ENCODE peak calls at places on chromosomes 2 and 18, in six cellular contexts. One of them, this sample, is unnamed. For H3K27me3, the result is how much of the 10 kb centered on the place peaks cover.

GRCh38 chr2:225056330-225057073 is 14.2 kb upstream of the DOCK10 start:
- DNase-seq in dorsolateral prefrontal cortex: no peak
- DNase-seq in CD8-positive, alpha-beta memory T cell: no peak
- DNase-seq in BE2C: no peak
- DNase-seq in Peyer's patch: no peak
- DNase-seq in upper lobe of right lung: no peak
- DNase-seq in this sample: no peak

GRCh38 chr2:159065891-159066290 is 97.5 kb downstream of the TANC1 start:
- DNase-seq in dorsolateral prefrontal cortex: no peak
- DNase-seq in CD8-positive, alpha-beta memory T cell: no peak
- DNase-seq in BE2C: no peak
- DNase-seq in Peyer's patch: no peak
- DNase-seq in upper lobe of right lung: no peak
- DNase-seq in this sample: no peak

GRCh38 chr2:213649176-213649575 is 364.9 kb downstream of the SPAG16 start:
- DNase-seq in dorsolateral prefrontal cortex: no peak
- DNase-seq in CD8-positive, alpha-beta memory T cell: no peak
- DNase-seq in BE2C: no peak
- DNase-seq in Peyer's patch: no peak
- DNase-seq in upper lobe of right lung: no peak
- DNase-seq in this sample: no peak

GRCh38 chr18:22556271-22556990 is 138.7 kb upstream of the CTAGE1 start:
- DNase-seq in dorsolateral prefrontal cortex: no peak
- DNase-seq in CD8-positive, alpha-beta memory T cell: no peak
- DNase-seq in BE2C: peak
- DNase-seq in Peyer's patch: no peak
- DNase-seq in upper lobe of right lung: peak
- DNase-seq in this sample: peak

GRCh38 chr2:84424152-84424551 is 34.9 kb downstream of the SUCLG1 start:
- DNase-seq in dorsolateral prefrontal cortex: no peak
- DNase-seq in CD8-positive, alpha-beta memory T cell: no peak
- DNase-seq in BE2C: no peak
- DNase-seq in Peyer's patch: no peak
- DNase-seq in upper lobe of right lung: no peak
- DNase-seq in this sample: no peak

GRCh38 chr2:25201265-25201664 is 32.9 kb upstream of the POMC start:
- DNase-seq in dorsolateral prefrontal cortex: no peak
- DNase-seq in CD8-positive, alpha-beta memory T cell: no peak
- DNase-seq in BE2C: no peak
- DNase-seq in Peyer's patch: no peak
- DNase-seq in upper lobe of right lung: no peak
- DNase-seq in this sample: no peak

GRCh38 chr2:114010001-114010400 is 120.1 kb downstream of the ACTR3 start:
- DNase-seq in dorsolateral prefrontal cortex: no peak
- DNase-seq in CD8-positive, alpha-beta memory T cell: no peak
- DNase-seq in BE2C: no peak
- DNase-seq in Peyer's patch: no peak
- DNase-seq in upper lobe of right lung: no peak
- DNase-seq in this sample: no peak

GRCh38 chr2:150759531-150759930 is 272.1 kb upstream of the RND3 start:
- DNase-seq in dorsolateral prefrontal cortex: no peak
- DNase-seq in CD8-positive, alpha-beta memory T cell: no peak
- DNase-seq in BE2C: no peak
- DNase-seq in Peyer's patch: no peak
- DNase-seq in upper lobe of right lung: no peak
- DNase-seq in this sample: no peak

GRCh38 chr2:288002-288742 is at the start of gene ALKAL2:
- DNase-seq in dorsolateral prefrontal cortex: no peak
- DNase-seq in CD8-positive, alpha-beta memory T cell: no peak
- DNase-seq in BE2C: no peak
- DNase-seq in Peyer's patch: peak
- DNase-seq in upper lobe of right lung: peak
- DNase-seq in this sample: no peak

GRCh38 chr2:135913726-135914365 is 37.6 kb upstream of the MCM6 start:
- DNase-seq in dorsolateral prefrontal cortex: no peak
- DNase-seq in CD8-positive, alpha-beta memory T cell: no peak
- DNase-seq in BE2C: peak
- DNase-seq in Peyer's patch: no peak
- DNase-seq in upper lobe of right lung: no peak
- DNase-seq in this sample: no peak

GRCh38 chr2:45575881-45576280 is 35.2 kb downstream of the SRBD1 start:
- DNase-seq in dorsolateral prefrontal cortex: no peak
- DNase-seq in CD8-positive, alpha-beta memory T cell: no peak
- DNase-seq in BE2C: no peak
- DNase-seq in Peyer's patch: no peak
- DNase-seq in upper lobe of right lung: no peak
- DNase-seq in this sample: no peak

GRCh38 chr2:85705680-85706039 is 11.5 kb downstream of the GNLY start:
- DNase-seq in dorsolateral prefrontal cortex: no peak
- DNase-seq in CD8-positive, alpha-beta memory T cell: no peak
- DNase-seq in BE2C: no peak
- DNase-seq in Peyer's patch: no peak
- DNase-seq in upper lobe of right lung: no peak
- DNase-seq in this sample: no peak

GRCh38 chr18:63317556-63317946 is 2.0 kb downstream of the BCL2 start:
- DNase-seq in dorsolateral prefrontal cortex: no peak
- DNase-seq in CD8-positive, alpha-beta memory T cell: no peak
- DNase-seq in BE2C: no peak
- DNase-seq in Peyer's patch: no peak
- DNase-seq in upper lobe of right lung: no peak
- DNase-seq in this sample: no peak
- H3K4me3 ChIP-seq in dorsolateral prefrontal cortex: peak
- H3K4me3 ChIP-seq in CD8-positive, alpha-beta memory T cell: peak
- H3K4me3 ChIP-seq in BE2C: peak
- H3K4me3 ChIP-seq in Peyer's patch: peak
- H3K4me3 ChIP-seq in upper lobe of right lung: peak
- H3K4me3 ChIP-seq in this sample: peak

DNA sequence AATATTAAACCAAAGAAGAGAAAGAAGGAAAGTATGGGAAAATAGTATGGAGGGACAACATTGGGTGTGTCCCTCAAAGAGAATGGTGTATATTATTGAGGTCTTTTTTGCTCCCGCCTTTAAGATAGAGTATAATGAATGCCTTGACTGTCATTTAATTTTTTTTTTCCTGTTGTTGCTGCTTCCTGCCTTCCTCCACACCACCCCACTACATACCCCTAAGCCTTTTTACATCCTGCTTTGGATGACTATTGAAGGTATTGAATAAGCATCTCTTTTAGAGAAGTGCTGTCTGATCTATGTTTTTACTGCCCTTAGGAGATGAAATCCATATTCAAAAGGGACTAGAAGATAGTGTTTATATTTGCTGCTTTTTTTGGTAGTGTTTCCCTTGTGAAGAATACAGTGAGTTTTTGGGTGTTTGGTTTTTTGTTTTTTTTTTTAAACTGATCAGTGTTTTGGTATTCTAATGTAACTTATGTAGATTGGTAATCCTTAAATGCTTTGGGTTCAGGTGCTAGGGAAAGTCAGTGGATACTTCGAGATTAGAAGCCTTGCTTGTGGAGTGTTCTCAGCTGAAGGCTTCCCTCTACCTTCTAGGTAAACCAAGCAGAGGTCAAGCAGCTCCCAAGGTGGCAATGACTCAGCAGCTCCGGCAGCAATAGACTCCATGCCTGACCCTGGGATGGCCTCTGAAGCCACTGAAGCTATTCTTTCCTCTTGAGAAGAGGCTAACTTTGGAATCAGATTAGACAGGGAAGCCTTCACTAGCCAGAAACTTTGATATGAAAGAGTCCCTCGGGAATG is 5.0 kb downstream of the FZD7 start:
- DNase-seq in dorsolateral prefrontal cortex: no peak
- DNase-seq in CD8-positive, alpha-beta memory T cell: no peak
- DNase-seq in BE2C: no peak
- DNase-seq in Peyer's patch: peak
- DNase-seq in upper lobe of right lung: no peak
- DNase-seq in this sample: no peak
- H3K27me3 ChIP-seq in dorsolateral prefrontal cortex: half or more
- H3K27me3 ChIP-seq in CD8-positive, alpha-beta memory T cell: under half
- H3K27me3 ChIP-seq in BE2C: under half
- H3K27me3 ChIP-seq in Peyer's patch: under half
- H3K27me3 ChIP-seq in upper lobe of right lung: under half
- H3K27me3 ChIP-seq in this sample: under half

GRCh38 chr2:191845248-191845715 is 1.6 kb downstream of the CAVIN2 start:
- DNase-seq in dorsolateral prefrontal cortex: no peak
- DNase-seq in CD8-positive, alpha-beta memory T cell: no peak
- DNase-seq in BE2C: peak
- DNase-seq in Peyer's patch: no peak
- DNase-seq in upper lobe of right lung: peak
- DNase-seq in this sample: no peak

GRCh38 chr2:191848771-191849726 is 2.2 kb upstream of the CAVIN2 start:
- DNase-seq in dorsolateral prefrontal cortex: no peak
- DNase-seq in CD8-positive, alpha-beta memory T cell: no peak
- DNase-seq in BE2C: no peak
- DNase-seq in Peyer's patch: no peak
- DNase-seq in upper lobe of right lung: no peak
- DNase-seq in this sample: no peak

GRCh38 chr2:191845876-191846786 is 757 bp downstream of the CAVIN2 start:
- DNase-seq in dorsolateral prefrontal cortex: no peak
- DNase-seq in CD8-positive, alpha-beta memory T cell: no peak
- DNase-seq in BE2C: no peak
- DNase-seq in Peyer's patch: no peak
- DNase-seq in upper lobe of right lung: peak
- DNase-seq in this sample: no peak

GRCh38 chr2:191847764-191848163 is 876 bp upstream of the CAVIN2 start:
- DNase-seq in dorsolateral prefrontal cortex: no peak
- DNase-seq in CD8-positive, alpha-beta memory T cell: no peak
- DNase-seq in BE2C: no peak
- DNase-seq in Peyer's patch: no peak
- DNase-seq in upper lobe of right lung: no peak
- DNase-seq in this sample: no peak

GRCh38 chr2:191846787-191847620 is at the start of gene CAVIN2:
- DNase-seq in dorsolateral prefrontal cortex: no peak
- DNase-seq in CD8-positive, alpha-beta memory T cell: no peak
- DNase-seq in BE2C: no peak
- DNase-seq in Peyer's patch: peak
- DNase-seq in upper lobe of right lung: peak
- DNase-seq in this sample: peak
- H3K4me3 ChIP-seq in dorsolateral prefrontal cortex: peak
- H3K4me3 ChIP-seq in CD8-positive, alpha-beta memory T cell: no peak
- H3K4me3 ChIP-seq in BE2C: no peak
- H3K4me3 ChIP-seq in Peyer's patch: peak
- H3K4me3 ChIP-seq in upper lobe of right lung: peak
- H3K4me3 ChIP-seq in this sample: peak

GRCh38 chr18:79546781-79547272 is 132.8 kb upstream of the CTDP1 start:
- DNase-seq in dorsolateral prefrontal cortex: no peak
- DNase-seq in CD8-positive, alpha-beta memory T cell: no peak
- DNase-seq in BE2C: no peak
- DNase-seq in Peyer's patch: peak
- DNase-seq in upper lobe of right lung: peak
- DNase-seq in this sample: no peak
- H3K27me3 ChIP-seq in dorsolateral prefrontal cortex: under half
- H3K27me3 ChIP-seq in CD8-positive, alpha-beta memory T cell: under half
- H3K27me3 ChIP-seq in BE2C: under half
- H3K27me3 ChIP-seq in Peyer's patch: under half
- H3K27me3 ChIP-seq in upper lobe of right lung: under half
- H3K27me3 ChIP-seq in this sample: under half

DNA sequence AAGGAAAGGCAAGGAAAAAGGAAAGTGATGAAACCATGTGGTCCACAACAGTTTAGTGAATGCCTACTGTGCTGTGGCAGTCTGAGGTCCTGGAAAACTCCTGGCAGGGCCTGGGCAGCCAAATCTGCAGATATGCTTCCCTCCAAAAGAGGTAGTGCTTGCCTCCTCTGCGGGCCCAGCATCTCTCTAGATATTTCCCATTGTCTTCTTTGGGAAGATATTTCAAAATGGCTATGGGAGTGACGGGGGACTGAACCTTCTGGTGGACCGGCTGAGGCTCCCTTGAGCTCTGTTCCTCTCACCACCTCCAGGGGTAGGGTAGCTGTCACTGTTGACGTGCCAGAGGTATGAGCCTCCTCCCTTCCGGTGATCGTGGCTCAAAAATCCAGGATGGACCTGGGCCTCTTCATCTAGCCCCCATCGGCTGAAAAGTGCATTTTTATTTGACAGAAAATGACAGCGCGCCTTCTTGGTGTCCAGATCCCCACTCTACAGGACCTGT is 9.2 kb upstream of the PAX3 start:
- DNase-seq in dorsolateral prefrontal cortex: no peak
- DNase-seq in CD8-positive, alpha-beta memory T cell: no peak
- DNase-seq in BE2C: no peak
- DNase-seq in Peyer's patch: no peak
- DNase-seq in upper lobe of right lung: no peak
- DNase-seq in this sample: no peak
- H3K4me3 ChIP-seq in dorsolateral prefrontal cortex: no peak
- H3K4me3 ChIP-seq in CD8-positive, alpha-beta memory T cell: no peak
- H3K4me3 ChIP-seq in BE2C: no peak
- H3K4me3 ChIP-seq in Peyer's patch: no peak
- H3K4me3 ChIP-seq in upper lobe of right lung: no peak
- H3K4me3 ChIP-seq in this sample: no peak

DNA sequence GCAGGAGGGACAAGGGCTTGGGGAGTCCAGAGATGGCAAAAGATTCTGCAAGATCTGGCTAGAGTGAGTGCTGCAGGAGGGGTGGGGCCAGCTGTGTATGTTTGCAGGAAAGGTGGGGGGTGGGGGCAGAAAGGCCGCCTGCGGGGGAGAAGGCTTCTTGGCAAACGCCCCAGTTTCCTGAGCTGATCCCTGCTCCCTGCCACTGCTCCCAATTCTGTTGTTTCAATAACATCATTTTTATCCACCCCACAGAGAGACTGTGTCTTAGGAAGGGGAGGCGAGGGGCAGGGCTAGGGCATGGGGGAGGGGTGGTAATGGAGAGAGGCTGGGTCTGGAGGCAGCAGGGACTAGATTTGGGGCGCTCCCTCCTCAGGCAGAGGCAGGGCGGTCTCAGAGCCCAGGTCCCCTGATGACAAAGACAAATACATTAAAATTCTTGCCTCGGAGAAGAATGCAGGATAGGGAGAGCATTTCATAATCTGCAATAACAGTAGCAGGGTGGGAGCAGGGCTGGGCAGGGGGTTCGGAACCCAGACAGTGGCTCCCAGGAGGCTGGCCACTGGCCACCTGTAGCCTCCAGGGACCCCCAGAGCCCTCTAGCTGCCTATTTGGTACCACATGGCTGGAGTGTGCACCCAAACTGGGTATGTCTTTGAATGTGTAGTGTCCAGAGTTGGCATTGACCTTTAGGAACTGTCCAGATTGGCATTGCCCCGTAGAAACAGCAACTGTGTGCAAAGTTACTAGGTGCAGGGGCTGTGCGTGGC is 2.1 kb upstream of the WNT6 start:
- DNase-seq in dorsolateral prefrontal cortex: no peak
- DNase-seq in CD8-positive, alpha-beta memory T cell: no peak
- DNase-seq in BE2C: peak
- DNase-seq in Peyer's patch: no peak
- DNase-seq in upper lobe of right lung: peak
- DNase-seq in this sample: no peak
- H3K27me3 ChIP-seq in dorsolateral prefrontal cortex: half or more
- H3K27me3 ChIP-seq in CD8-positive, alpha-beta memory T cell: under half
- H3K27me3 ChIP-seq in BE2C: under half
- H3K27me3 ChIP-seq in Peyer's patch: under half
- H3K27me3 ChIP-seq in upper lobe of right lung: half or more
- H3K27me3 ChIP-seq in this sample: under half